ENCODE peak calls at places on chromosomes 4 and X, in seven cellular contexts. T is esophagus squamous epithelium; F is effector memory CD4-positive, alpha-beta T cell; B is tibial artery; H is GM23338; Y is HepG2; Z is SK-N-SH. E is an unnamed sample.

GRCh38 chrX:49186125-49187027 is at the start of gene PRICKLE3:
- DNase-seq in H (peak; percentile 82), T (peak; percentile 9), B (peak; percentile 92), F (peak; percentile 68), Y (peak; percentile 61), Z (no peak), E (peak; percentile 60)

GRCh38 chr4:113420938-113421337 is 340.6 kb downstream of the CAMK2D start:
- DNase-seq in F (no peak), B (no peak), Y (no peak), Z (no peak), T (no peak), H (no peak), E (no peak)

GRCh38 chr4:146585761-146586333 is 52.8 kb upstream of the POU4F2 start:
- DNase-seq in B (no peak), H (peak; percentile 3), Y (no peak), F (no peak), T (no peak), Z (no peak), E (peak; percentile 15)

GRCh38 chrX:123962794-123963373 is 1.4 kb downstream of the STAG2 start:
- DNase-seq in H (peak; percentile 90), F (peak; percentile 77), T (peak; percentile 23), B (peak; percentile 96), Z (peak; percentile 68), Y (peak; percentile 88), E (peak; percentile 93)

GRCh38 chr4:168257663-168258235 is 60.8 kb downstream of the DDX60 start:
- DNase-seq in T (no peak), H (no peak), Z (no peak), F (no peak), Y (no peak), B (no peak), E (no peak)

GRCh38 chrX:5051831-5052491 is 1176.7 kb downstream of the NLGN4X start:
- DNase-seq in B (peak; percentile 85), F (no peak), H (no peak), T (no peak), Y (no peak), Z (no peak), E (peak; percentile 82)

GRCh38 chrX:36431819-36432218 is 512.3 kb downstream of the CFAP47 start:
- DNase-seq in H (no peak), T (no peak), Y (no peak), Z (no peak), F (no peak), B (no peak), E (peak; percentile 14)

GRCh38 chrX:17038277-17038676 is 91.8 kb downstream of the REPS2 start:
- DNase-seq in Z (no peak), F (no peak), H (no peak), Y (no peak), B (no peak), T (no peak), E (no peak)

GRCh38 chr4:150679767-150680088 is 97.8 kb downstream of the MAB21L2 start:
- DNase-seq in Y (no peak), H (no peak), F (no peak), T (no peak), Z (no peak), B (no peak), E (no peak)

GRCh38 chr4:176425035-176425434 is 105.3 kb downstream of the SPCS3 start:
- DNase-seq in H (no peak), F (no peak), T (no peak), Y (no peak), B (no peak), Z (no peak), E (peak; percentile 63)

GRCh38 chr4:77699731-77700210 is 94.2 kb downstream of the CXCL13 start:
- DNase-seq in T (no peak), H (peak; percentile 72), Y (peak; percentile 74), B (no peak), F (no peak), Z (peak; percentile 24), E (peak; percentile 80)

GRCh38 chr4:172270421-172270820 is 457.2 kb downstream of the GALNTL6 start:
- DNase-seq in Z (no peak), F (no peak), T (no peak), H (no peak), B (no peak), Y (no peak), E (peak; percentile 24)

GRCh38 chrX:31153475-31154047 is 81.7 kb upstream of the FTHL17 start:
- DNase-seq in T (no peak), B (no peak), Z (peak; percentile 10), H (no peak), Y (no peak), F (no peak), E (no peak)

GRCh38 chrX:139759637-139760036 is 51.7 kb upstream of the MCF2 start:
- DNase-seq in Z (no peak), B (no peak), H (peak; percentile 62), F (no peak), Y (no peak), T (no peak), E (peak; percentile 15)

GRCh38 chrX:48715876-48716502 is 19.5 kb downstream of the SUV39H1 start:
- DNase-seq in T (no peak), Y (no peak), Z (no peak), H (no peak), B (no peak), F (no peak), E (peak; percentile 69)

GRCh38 chrX:18410038-18410437 is 15.4 kb upstream of the CDKL5 start:
- DNase-seq in T (no peak), Z (peak; percentile 48), F (no peak), Y (no peak), B (no peak), H (peak; percentile 31), E (no peak)

GRCh38 chr4:19905006-19905405 is 346.7 kb upstream of the SLIT2 start:
- DNase-seq in T (no peak), B (no peak), Y (no peak), F (no peak), Z (no peak), H (no peak), E (no peak)

GRCh38 chrX:76802698-76803097 is 375.2 kb downstream of the MAGEE1 start:
- DNase-seq in Z (no peak), Y (no peak), F (no peak), B (no peak), T (no peak), H (no peak), E (peak; percentile 48)
- H3K27ac ChIP-seq in Z (no peak overlapping the region), Y (no peak overlapping the region), F (no peak overlapping the region), B (no peak overlapping the region), T (no peak overlapping the region), H (no peak overlapping the region), E (no peak overlapping the region)

GRCh38 chrX:66000178-66000577 is 39.7 kb downstream of the VSIG4 start:
- DNase-seq in T (no peak), H (no peak), Z (no peak), Y (no peak), B (no peak), F (no peak), E (no peak)
- H3K27ac ChIP-seq in T (no peak overlapping the region), H (no peak overlapping the region), Z (no peak overlapping the region), Y (no peak overlapping the region), B (no peak overlapping the region), F (no peak overlapping the region), E (no peak overlapping the region)

DNA sequence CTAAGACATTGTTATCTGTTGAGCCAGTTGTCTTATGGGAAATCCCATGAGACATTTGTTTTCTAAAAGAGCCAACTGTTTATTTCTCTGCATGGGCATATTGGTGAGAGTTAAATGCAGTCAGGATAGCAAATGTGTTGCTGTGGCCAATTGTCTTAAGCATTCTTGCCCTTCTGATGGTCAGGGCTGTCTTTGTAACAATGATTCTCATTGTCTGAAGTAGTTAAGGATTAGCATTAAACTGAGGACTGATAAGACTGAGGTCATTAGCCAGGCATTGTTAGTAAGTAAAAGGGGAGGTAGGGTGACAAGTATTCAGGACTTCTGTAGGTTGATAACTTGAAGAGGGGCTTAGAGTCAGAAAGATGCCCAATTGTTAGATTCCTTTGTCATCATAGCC is 11.2 kb upstream of the MORF4L2 start:
- DNase-seq in Z (no peak), H (peak; percentile 25), Y (no peak), B (no peak), F (no peak), T (no peak), E (no peak)
- H3K27ac ChIP-seq in Z (no peak overlapping the region), H (no peak overlapping the region), Y (no peak overlapping the region), B (no peak overlapping the region), F (no peak overlapping the region), T (no peak overlapping the region), E (no peak overlapping the region)

GRCh38 chr4:119537586-119537985 is 91.0 kb downstream of the PDE5A start:
- DNase-seq in H (no peak), T (no peak), Z (no peak), B (no peak), Y (no peak), F (no peak), E (no peak)

GRCh38 chr4:119542575-119542974 is 86.0 kb downstream of the PDE5A start:
- DNase-seq in Y (no peak), H (no peak), Z (no peak), B (no peak), T (no peak), F (no peak), E (no peak)

GRCh38 chr4:119540249-119540648 is 88.4 kb downstream of the PDE5A start:
- DNase-seq in B (no peak), Y (no peak), F (no peak), T (no peak), H (no peak), Z (no peak), E (peak; percentile 11)

GRCh38 chr4:119532319-119532718 is 96.3 kb downstream of the PDE5A start:
- DNase-seq in F (no peak), Z (no peak), B (no peak), H (peak; percentile 34), Y (no peak), T (no peak), E (no peak)

DNA sequence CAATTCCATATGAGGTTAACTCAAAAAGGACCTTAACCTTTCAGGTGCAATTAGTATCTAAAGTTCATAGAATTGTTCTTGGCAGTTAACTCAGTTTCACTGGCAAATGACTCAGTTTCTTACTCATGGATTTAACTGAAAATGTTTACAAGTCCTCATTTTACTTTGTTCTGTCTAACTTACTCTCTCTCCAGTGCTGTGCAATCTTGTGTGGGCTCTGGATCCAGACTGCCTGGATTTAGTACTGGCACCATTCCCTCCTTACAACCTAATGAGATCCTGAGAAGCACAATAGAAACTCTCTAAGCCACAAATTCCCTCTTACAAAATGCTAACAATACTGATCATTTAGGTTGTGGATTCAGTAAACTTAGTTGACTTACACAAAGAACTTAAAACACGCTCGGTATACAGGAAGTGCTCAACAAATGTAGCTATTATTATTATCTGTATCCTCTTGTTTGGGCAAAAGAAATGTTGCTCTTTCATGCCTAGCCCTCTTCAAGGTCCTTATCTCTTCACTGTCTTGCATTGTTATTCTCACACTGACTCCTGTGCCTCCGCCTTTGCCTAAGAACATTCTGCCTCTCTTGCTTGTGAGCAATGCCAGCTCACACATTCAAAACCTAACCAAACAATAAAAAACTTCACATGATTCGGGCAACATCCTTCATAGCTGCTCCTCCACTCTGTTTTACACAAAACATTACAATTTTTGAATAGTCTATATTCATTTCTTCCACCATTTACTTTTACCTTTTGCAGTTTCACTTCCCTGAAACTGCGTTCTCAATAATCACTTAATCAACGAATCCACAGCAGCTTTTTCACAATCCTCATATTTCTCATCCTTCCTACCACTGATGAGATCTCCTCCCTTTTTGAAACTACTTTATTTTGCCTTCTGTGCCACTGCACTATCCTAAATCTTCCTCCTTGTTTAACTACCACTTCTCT is 91.8 kb downstream of the PDE5A start:
- DNase-seq in F (no peak), Y (no peak), H (no peak), T (no peak), Z (no peak), B (no peak), E (peak; percentile 35)
- H3K27ac ChIP-seq in F (no peak overlapping the region), Y (no peak overlapping the region), H (no peak overlapping the region), T (no peak overlapping the region), Z (peak overlapping the region; percentile 10), B (peak overlapping the region; percentile 64), E (no peak overlapping the region)

E was measured in mammary epithelial cell.